ENCODE peak calls at places on chromosomes 4 and X, in seven cellular contexts. V, M, I, R, L, F and P are unnamed samples.

GRCh38 chrX:9464435-9465371 is at the start of gene TBL1X:
- DNase-seq in V (peak), M (no peak), I (peak), R (no peak), L (peak), F (peak), P (no peak)

GRCh38 chr4:2696423-2696822 is 59.7 kb downstream of the TNIP2 start:
- DNase-seq in V (peak), M (no peak), I (no peak), R (no peak), L (no peak), F (no peak), P (no peak)

GRCh38 chr4:7367361-7367760 is 67.4 kb downstream of the PSAPL1 start:
- DNase-seq in V (no peak), M (no peak), I (no peak), R (no peak), L (no peak), F (no peak), P (no peak)

GRCh38 chr4:84530871-84531270 is 31.8 kb upstream of the NKX6-1 start:
- DNase-seq in V (no peak), M (peak), I (peak), R (no peak), L (no peak), F (no peak), P (no peak)

GRCh38 chrX:114930227-114930626 is 87.2 kb downstream of the IL13RA2 start:
- DNase-seq in V (no peak), M (no peak), I (no peak), R (no peak), L (no peak), F (no peak), P (no peak)

GRCh38 chrX:154349979-154350378 is 24.5 kb downstream of the FLNA start:
- DNase-seq in V (no peak), M (no peak), I (no peak), R (no peak), L (no peak), F (peak), P (no peak)

GRCh38 chr4:86818211-86818610 is 31.0 kb downstream of the SLC10A6 start:
- DNase-seq in V (no peak), M (no peak), I (no peak), R (no peak), L (no peak), F (no peak), P (no peak)

GRCh38 chr4:153211986-153212720 is 7.9 kb downstream of the TRIM2 start:
- DNase-seq in V (no peak), M (peak), I (peak), R (no peak), L (no peak), F (no peak), P (no peak)

GRCh38 chrX:22037225-22037624 is 5.1 kb downstream of the PHEX start:
- DNase-seq in V (no peak), M (no peak), I (no peak), R (no peak), L (no peak), F (no peak), P (no peak)

GRCh38 chrX:134626434-134626833 is 31.8 kb downstream of the PLAC1 start:
- DNase-seq in V (no peak), M (no peak), I (no peak), R (no peak), L (no peak), F (no peak), P (no peak)

GRCh38 chr4:74006009-74006476 is 7.6 kb upstream of the CXCL5 start:
- DNase-seq in V (no peak), M (no peak), I (peak), R (no peak), L (no peak), F (no peak), P (peak)

GRCh38 chr4:179530953-179531352 is 2088.7 kb upstream of the AGA start:
- DNase-seq in V (no peak), M (no peak), I (no peak), R (no peak), L (no peak), F (no peak), P (no peak)

GRCh38 chr4:70634482-70634881 is 5.9 kb downstream of the ENAM start:
- DNase-seq in V (no peak), M (no peak), I (no peak), R (no peak), L (no peak), F (no peak), P (no peak)

GRCh38 chr4:150501019-150501727 is 80.8 kb upstream of the MAB21L2 start:
- DNase-seq in V (no peak), M (peak), I (peak), R (peak), L (no peak), F (no peak), P (peak)

GRCh38 chrX:104172121-104172520 is 5.9 kb downstream of the FAM199X start:
- DNase-seq in V (no peak), M (no peak), I (no peak), R (no peak), L (no peak), F (no peak), P (no peak)

GRCh38 chrX:9940397-9940796 is 26.8 kb upstream of the CLDN34 start:
- DNase-seq in V (no peak), M (peak), I (peak), R (peak), L (no peak), F (no peak), P (peak)

GRCh38 chrX:100368167-100368566 is 41.9 kb downstream of the PCDH19 start:
- DNase-seq in V (peak), M (no peak), I (no peak), R (no peak), L (no peak), F (no peak), P (no peak)
- TF ChIP-seq CTCF in V (peak), M (peak), I (no peak), R (no peak), L (no peak), F (no peak), P (peak)

GRCh38 chr4:147620315-147620714 is 3.1 kb downstream of the TMEM184C start:
- DNase-seq in V (no peak), M (no peak), I (no peak), R (no peak), L (no peak), F (no peak), P (no peak)
- H3K4me3 ChIP-seq in V (no peak), M (no peak), I (peak), R (no peak), L (no peak), F (no peak), P (no peak)

GRCh38 chr4:187944179-187944578 is 51.4 kb upstream of the ZFP42 start:
- DNase-seq in V (no peak), M (no peak), I (no peak), R (no peak), L (no peak), F (no peak), P (no peak)
- TF ChIP-seq CTCF in V (no peak), M (no peak), I (no peak), R (no peak), L (no peak), F (no peak), P (no peak)

GRCh38 chr4:121824950-121825349 is 1.3 kb upstream of the CCNA2 start:
- DNase-seq in V (no peak), M (no peak), I (no peak), R (no peak), L (no peak), F (no peak), P (no peak)
- H3K4me3 ChIP-seq in V (no peak), M (no peak), I (no peak), R (no peak), L (no peak), F (no peak), P (no peak)